ENCODE peak calls at places on chromosome 10, in seven cellular contexts. H, Z, M, U, N, F and O are unnamed samples.

GRCh38 chr10:52212062-52212461 is 102.0 kb upstream of the DKK1 start:
- DNase-seq in F (no peak), Z (peak; percentile 81), U (no peak), N (peak; percentile 18), M (peak; percentile 12), H (no peak), O (no peak)

GRCh38 chr10:95739046-95739445 is 16.9 kb upstream of the ENTPD1 start:
- DNase-seq in H (no peak), M (no peak), U (no peak), Z (no peak), F (no peak), N (no peak), O (no peak)

GRCh38 chr10:93280699-93281366 is 201.3 kb downstream of the MYOF start:
- DNase-seq in N (no peak), M (no peak), F (no peak), Z (no peak), U (no peak), H (no peak), O (no peak)

GRCh38 chr10:124106241-124106905 is 13.0 kb upstream of the CHST15 start:
- DNase-seq in N (peak; percentile 93), M (peak; percentile 42), F (no peak), Z (peak; percentile 92), H (no peak), U (peak; percentile 81), O (peak; percentile 61)

GRCh38 chr10:69278446-69278963 is at the start of gene HK1:
- DNase-seq in N (no peak), U (no peak), F (no peak), Z (no peak), M (no peak), H (no peak), O (no peak)

GRCh38 chr10:110834622-110835219 is 37.0 kb upstream of the PDCD4 start:
- DNase-seq in F (no peak), U (no peak), M (peak; percentile 73), N (peak; percentile 33), H (peak; percentile 10), Z (no peak), O (no peak)

GRCh38 chr10:125325326-125325725 is 165.0 kb upstream of the CTBP2 start:
- DNase-seq in U (no peak), N (no peak), H (no peak), M (no peak), Z (no peak), F (no peak), O (no peak)

GRCh38 chr10:78332699-78333098 is 299.0 kb downstream of the RPS24 start:
- DNase-seq in U (no peak), Z (no peak), H (no peak), F (no peak), M (no peak), N (no peak), O (no peak)

GRCh38 chr10:44978570-44979280 is at the start of gene DEPP1:
- DNase-seq in F (peak; percentile 89), Z (peak; percentile 89), N (peak; percentile 91), U (peak; percentile 82), M (peak; percentile 98), H (no peak), O (peak; percentile 95)
- TF ChIP-seq CTCF in F (no peak), Z (peak; percentile 13), N (peak; percentile 31), U (no peak), M (no peak), H (no peak), O (peak; percentile 6)

GRCh38 chr10:5948999-5949759 is 28.2 kb downstream of the IL15RA start:
- DNase-seq in M (peak; percentile 57), F (peak; percentile 51), U (peak; percentile 50), Z (peak; percentile 76), H (no peak), N (peak; percentile 77), O (peak; percentile 63)
- TF ChIP-seq CTCF in M (peak; percentile 57), F (peak; percentile 53), U (no peak), Z (peak; percentile 65), H (no peak), N (peak; percentile 69), O (no peak)

DNA sequence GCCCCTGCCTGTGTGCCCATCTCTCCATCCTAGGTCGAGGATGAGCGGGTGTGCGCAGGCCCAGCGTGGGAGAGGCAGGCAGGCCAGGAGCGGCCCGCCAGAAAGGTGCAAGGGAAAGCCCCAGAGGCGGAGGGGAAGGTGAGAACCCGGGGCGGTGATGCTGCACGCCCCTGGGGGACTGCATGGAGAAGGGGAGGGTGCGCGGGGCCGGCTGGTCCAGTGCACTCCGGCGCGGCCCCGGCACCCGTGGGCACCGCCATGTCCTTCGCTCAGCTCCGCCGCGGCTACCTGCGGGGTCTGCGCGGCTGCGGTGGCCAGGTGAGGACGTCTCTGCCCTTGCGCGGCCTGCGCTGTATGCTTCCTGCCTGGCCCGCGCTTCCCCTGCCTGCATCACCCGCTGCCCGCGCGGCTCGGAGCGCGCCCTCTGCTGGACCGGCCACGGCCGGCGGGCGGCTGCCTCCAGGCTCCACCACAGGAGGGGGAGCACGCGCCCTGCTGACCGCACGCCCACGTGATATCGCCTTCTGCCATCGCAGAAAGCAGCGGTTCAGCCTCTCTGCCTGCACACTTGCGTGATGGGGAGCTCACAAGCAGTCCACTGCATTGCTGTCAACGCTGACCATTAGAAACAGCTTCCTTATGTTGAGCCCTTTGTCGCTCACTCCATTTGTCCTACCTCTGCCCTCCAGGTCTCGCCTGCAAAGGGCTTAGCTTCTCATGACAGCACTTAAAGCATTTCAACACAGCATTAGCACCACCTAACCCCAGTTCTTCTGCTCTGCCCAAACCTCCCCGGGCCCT is 73.9 kb downstream of the CXCL12 start:
- DNase-seq in F (peak; percentile 80), M (peak; percentile 93), N (no peak), U (no peak), Z (peak; percentile 79), H (peak; percentile 34), O (peak; percentile 78)
- TF ChIP-seq CTCF in F (peak; percentile 62), M (peak; percentile 95), N (no peak), U (no peak), Z (peak; percentile 57), H (peak; percentile 49), O (peak; percentile 55)

GRCh38 chr10:113122947-113123346 is 172.9 kb downstream of the TCF7L2 start:
- DNase-seq in N (no peak), M (no peak), H (no peak), Z (no peak), F (no peak), U (no peak), O (no peak)

GRCh38 chr10:113129117-113129516 is 179.1 kb downstream of the TCF7L2 start:
- DNase-seq in Z (no peak), U (no peak), F (no peak), H (no peak), N (no peak), M (no peak), O (no peak)

GRCh38 chr10:113128450-113129105 is 178.5 kb downstream of the TCF7L2 start:
- DNase-seq in M (no peak), F (no peak), H (no peak), N (no peak), Z (no peak), U (no peak), O (no peak)

GRCh38 chr10:113127285-113128283 is 177.5 kb downstream of the TCF7L2 start:
- DNase-seq in H (no peak), Z (no peak), N (no peak), F (no peak), U (no peak), M (no peak), O (no peak)

DNA sequence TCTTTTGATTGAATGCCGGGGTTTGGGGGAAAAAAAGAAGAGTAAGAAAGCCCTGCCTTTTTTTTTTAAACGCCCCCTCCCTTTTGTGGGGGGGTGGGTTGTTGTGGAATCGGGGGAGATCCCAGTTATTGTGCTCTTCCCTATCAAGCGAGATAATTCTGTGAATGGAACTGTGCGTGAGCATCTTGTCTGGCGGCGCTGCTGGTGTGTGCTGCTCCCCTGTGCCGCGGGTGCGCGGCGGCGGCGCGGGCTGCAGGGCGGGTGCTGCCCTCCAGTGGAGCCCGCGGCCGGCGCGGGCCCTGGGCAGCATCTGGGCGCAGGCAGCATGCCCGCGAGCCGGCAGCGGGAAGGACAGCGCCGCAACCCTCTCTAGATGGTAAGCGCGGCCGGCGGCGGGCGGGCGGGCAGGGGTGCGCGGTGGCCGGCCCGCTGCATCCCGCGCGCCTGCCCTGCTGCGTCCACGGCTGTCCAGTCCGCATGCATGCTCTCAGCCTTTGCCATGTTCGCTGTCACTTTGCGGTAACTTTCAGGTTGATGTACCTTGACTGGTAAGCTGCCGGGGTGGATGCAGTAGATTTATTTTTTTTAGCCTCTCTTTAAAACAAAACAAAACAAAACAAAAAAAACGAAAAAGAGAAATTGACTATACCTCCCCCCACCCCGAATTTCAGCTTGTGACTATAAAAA is 176.6 kb downstream of the TCF7L2 start:
- DNase-seq in H (peak; percentile 8), M (peak; percentile 90), N (peak; percentile 82), Z (peak; percentile 76), F (peak; percentile 87), U (peak; percentile 81), O (peak; percentile 72)
- TF ChIP-seq CTCF in H (no peak), M (peak; percentile 61), N (peak; percentile 36), Z (peak; percentile 27), F (peak; percentile 28), U (peak; percentile 96), O (peak; percentile 62)